ENCODE peak calls at places on chromosomes 7 and 10, in ten cellular contexts. K, B, R, T, C, W, X, D, P and L are unnamed samples.

GRCh38 chr7:42227931-42228591 is 8.9 kb downstream of the GLI3 start:
- DNase-seq in K (peak), W (no peak), C (no peak), D (peak), R (peak), B (peak), X (no peak), T (peak), P (no peak), L (no peak)

GRCh38 chr10:80453715-80454525 is at the start of gene TSPAN14:
- DNase-seq in X (peak), P (no peak), T (peak), W (peak), R (peak), B (peak), D (peak), C (peak), K (peak), L (peak)

GRCh38 chr7:426510-426909 is 93.1 kb downstream of the PDGFA start:
- DNase-seq in K (no peak), X (no peak), B (no peak), T (no peak), W (peak), R (no peak), P (no peak), D (no peak), C (no peak), L (no peak)

GRCh38 chr7:16594061-16594460 is 51.5 kb downstream of the ANKMY2 start:
- DNase-seq in B (no peak), W (no peak), P (no peak), D (peak), T (no peak), K (no peak), R (peak), X (peak), C (no peak), L (no peak)

GRCh38 chr7:96649981-96650380 is 59.7 kb downstream of the SEM1 start:
- DNase-seq in P (no peak), D (no peak), K (no peak), W (no peak), X (no peak), B (no peak), R (peak), C (no peak), T (no peak), L (no peak)

GRCh38 chr7:12949060-12950045 is 261.9 kb downstream of the ARL4A start:
- DNase-seq in R (peak), K (no peak), W (no peak), T (no peak), C (no peak), D (peak), X (peak), P (no peak), B (no peak), L (no peak)

GRCh38 chr10:46270086-46270811 is 16.5 kb upstream of the ANTXRL start:
- DNase-seq in K (no peak), X (no peak), B (no peak), P (no peak), C (no peak), R (peak), T (no peak), D (no peak), W (peak), L (no peak)

GRCh38 chr7:63925626-63926460 is 72.8 kb upstream of the ZNF722 start:
- DNase-seq in W (peak), D (no peak), P (peak), K (no peak), T (no peak), X (peak), C (peak), B (no peak), R (peak), L (peak)

GRCh38 chr7:51299391-51300133 is 17.0 kb downstream of the COBL start:
- DNase-seq in D (no peak), K (no peak), B (no peak), C (no peak), X (no peak), P (no peak), W (no peak), T (no peak), R (no peak), L (no peak)

GRCh38 chr7:1192171-1192676 is 32.2 kb upstream of the ZFAND2A start:
- DNase-seq in T (no peak), W (no peak), D (peak), K (no peak), C (no peak), R (peak), P (no peak), X (peak), B (no peak), L (no peak)

GRCh38 chr7:104275900-104276299 is 52.5 kb upstream of the LHFPL3 start:
- DNase-seq in R (peak), C (no peak), K (no peak), D (no peak), X (peak), T (no peak), W (no peak), P (no peak), B (no peak), L (no peak)

GRCh38 chr10:95881316-95881715 is 26.5 kb upstream of the CC2D2B start:
- DNase-seq in W (no peak), R (no peak), B (no peak), C (no peak), K (no peak), T (no peak), X (no peak), D (no peak), P (no peak), L (no peak)

GRCh38 chr7:95209276-95209675 is 115.1 kb downstream of the PON1 start:
- DNase-seq in W (no peak), X (no peak), D (peak), T (no peak), B (no peak), C (no peak), R (no peak), P (no peak), K (no peak), L (no peak)

DNA sequence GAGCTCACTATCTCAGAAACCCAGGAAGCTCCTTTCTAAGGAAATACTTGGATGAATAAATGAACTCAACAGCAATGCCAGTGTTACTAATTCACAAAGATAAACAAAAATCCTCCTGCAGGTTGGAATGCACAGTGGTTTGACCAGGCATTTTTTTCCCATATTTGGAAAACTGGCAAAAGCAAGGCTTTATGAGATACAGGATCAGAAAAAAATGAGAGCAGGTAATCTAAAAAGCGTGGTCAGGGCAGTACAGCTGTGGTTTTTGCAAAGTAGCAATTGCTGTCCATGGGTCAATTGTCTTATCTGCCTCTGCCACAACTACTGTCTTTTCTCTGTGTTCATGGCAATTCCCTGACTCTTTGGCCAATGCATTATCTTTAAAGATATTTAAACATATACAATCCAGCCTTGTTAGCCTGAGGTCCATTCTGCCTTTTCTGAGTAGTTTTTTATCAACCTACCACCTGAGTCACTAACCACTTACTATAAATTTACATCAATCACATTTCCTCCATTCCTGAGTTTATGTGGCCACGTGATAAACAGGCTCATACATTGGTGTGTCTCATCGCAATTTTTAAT is 564.5 kb upstream of the IGFBP3 start:
- DNase-seq in C (no peak), D (peak), R (peak), P (no peak), X (peak), W (no peak), K (no peak), T (no peak), B (no peak), L (peak)
- TF ChIP-seq CTCF in C (no peak), D (peak), R (no peak), P (no peak), X (peak), W (no peak), K (no peak), T (peak), B (no peak), L (peak)

GRCh38 chr7:143346018-143346417 is 16.5 kb downstream of the FAM131B start:
- DNase-seq in X (no peak), P (no peak), C (no peak), W (no peak), R (no peak), K (no peak), B (no peak), D (no peak), T (no peak), L (no peak)
- TF ChIP-seq CTCF in X (no peak), P (no peak), C (no peak), W (no peak), R (no peak), K (no peak), B (peak), D (no peak), T (no peak), L (no peak)

GRCh38 chr10:123157210-123157609 is 3.0 kb downstream of the BUB3 start:
- DNase-seq in D (no peak), R (peak), C (no peak), B (no peak), K (no peak), W (no peak), T (no peak), X (peak), P (no peak), L (no peak)

GRCh38 chr10:123154943-123155505 is 822 bp downstream of the BUB3 start:
- DNase-seq in D (peak), K (no peak), C (no peak), X (peak), P (no peak), T (peak), W (no peak), B (no peak), R (peak), L (peak)

GRCh38 chr10:123156091-123156490 is 1.9 kb downstream of the BUB3 start:
- DNase-seq in R (peak), T (no peak), X (peak), W (no peak), K (no peak), C (no peak), B (no peak), D (no peak), P (no peak), L (no peak)

GRCh38 chr10:123153486-123154091 is 613 bp upstream of the BUB3 start:
- DNase-seq in P (no peak), T (no peak), R (no peak), X (no peak), W (peak), D (no peak), K (no peak), B (no peak), C (no peak), L (no peak)

GRCh38 chr10:123154092-123154942 is at the start of gene BUB3:
- DNase-seq in B (peak), X (peak), P (peak), R (peak), W (peak), T (peak), K (peak), C (peak), D (peak), L (peak)
- TF ChIP-seq CTCF in B (no peak), X (no peak), P (no peak), R (peak), W (peak), T (no peak), K (peak), C (peak), D (no peak), L (no peak)

DNA sequence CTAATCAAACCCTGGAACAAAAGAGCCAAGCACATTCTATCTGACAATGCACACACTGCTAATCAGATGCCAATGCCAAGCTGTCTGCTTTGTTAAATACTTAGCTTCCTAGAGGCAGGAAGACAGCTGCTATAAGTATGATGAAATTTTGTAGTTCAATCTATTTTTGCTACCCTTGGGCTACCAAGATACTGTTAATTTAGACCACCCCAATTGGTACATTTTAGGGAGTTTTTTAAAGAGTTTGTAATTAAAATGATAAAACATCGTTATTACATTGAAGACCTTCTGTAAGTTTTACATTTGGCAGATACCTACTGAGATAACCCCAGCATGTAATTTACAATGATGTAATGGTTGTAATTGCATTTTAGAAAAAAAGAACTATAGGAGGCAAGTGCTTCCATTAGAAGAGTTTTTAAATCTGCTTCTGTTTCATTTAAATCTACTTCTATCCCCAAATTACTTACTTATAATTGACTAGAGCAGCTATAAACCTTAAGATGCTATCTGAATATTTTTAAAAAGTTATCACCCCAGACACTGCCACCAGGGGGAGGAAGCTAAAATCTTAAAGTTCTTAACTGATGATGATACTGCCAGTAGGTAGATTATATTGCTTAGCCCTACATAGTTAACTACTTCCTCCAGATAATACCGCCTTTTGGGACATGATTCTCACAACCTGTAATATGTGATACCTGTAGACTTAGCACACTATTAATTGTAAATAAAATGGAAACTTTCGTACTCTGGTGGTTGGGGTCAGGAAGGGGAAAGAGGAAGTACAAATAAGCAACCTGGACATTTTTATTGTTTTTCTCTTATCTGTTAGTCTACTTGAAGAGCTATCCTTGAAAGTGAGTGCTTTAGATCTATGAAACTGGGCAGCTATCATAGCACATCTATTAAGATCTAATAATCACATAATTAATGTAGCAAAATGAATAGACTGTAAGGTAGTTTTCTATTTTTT is 268.8 kb downstream of the ADK start:
- DNase-seq in K (no peak), R (peak), T (no peak), W (no peak), B (no peak), D (peak), C (no peak), P (no peak), X (peak), L (peak)
- TF ChIP-seq CTCF in K (peak), R (peak), T (peak), W (no peak), B (no peak), D (peak), C (peak), P (peak), X (peak), L (peak)